ENCODE peak calls at places on chromosomes 5 and 9, in seven cellular contexts. One of them, this sample, is unnamed.

GRCh38 chr9:136899196-136899595 is 12.9 kb downstream of the TRAF2 start:
- DNase-seq in choroid plexus epithelial cell: no peak
- DNase-seq in AG10803: no peak
- DNase-seq in neural crest cell: no peak
- DNase-seq in sigmoid colon: no peak
- DNase-seq in H1: no peak
- DNase-seq in ovary: no peak
- DNase-seq in this sample: no peak

GRCh38 chr9:72042928-72043327 is 17.5 kb downstream of the C9orf57 start:
- DNase-seq in choroid plexus epithelial cell: no peak
- DNase-seq in AG10803: no peak
- DNase-seq in neural crest cell: no peak
- DNase-seq in sigmoid colon: no peak
- DNase-seq in H1: no peak
- DNase-seq in ovary: no peak
- DNase-seq in this sample: no peak

GRCh38 chr5:77784735-77785134 is 8.6 kb upstream of the TBCA start:
- DNase-seq in choroid plexus epithelial cell: no peak
- DNase-seq in AG10803: no peak
- DNase-seq in neural crest cell: no peak
- DNase-seq in sigmoid colon: no peak
- DNase-seq in H1: no peak
- DNase-seq in ovary: no peak
- DNase-seq in this sample: no peak

GRCh38 chr5:145975361-145976066 is 39.1 kb downstream of the SH3RF2 start:
- DNase-seq in choroid plexus epithelial cell: peak
- DNase-seq in AG10803: peak
- DNase-seq in neural crest cell: no peak
- DNase-seq in sigmoid colon: no peak
- DNase-seq in H1: no peak
- DNase-seq in ovary: no peak
- DNase-seq in this sample: no peak

GRCh38 chr5:60257852-60258251 is 364.3 kb upstream of the PDE4D start:
- DNase-seq in choroid plexus epithelial cell: no peak
- DNase-seq in AG10803: no peak
- DNase-seq in neural crest cell: no peak
- DNase-seq in sigmoid colon: no peak
- DNase-seq in H1: no peak
- DNase-seq in ovary: no peak
- DNase-seq in this sample: no peak

GRCh38 chr5:158801286-158801685 is 298.4 kb downstream of the EBF1 start:
- DNase-seq in choroid plexus epithelial cell: no peak
- DNase-seq in AG10803: no peak
- DNase-seq in neural crest cell: no peak
- DNase-seq in sigmoid colon: no peak
- DNase-seq in H1: no peak
- DNase-seq in ovary: no peak
- DNase-seq in this sample: no peak

GRCh38 chr5:154758977-154759376 is 3.8 kb downstream of the LARP1 start:
- DNase-seq in choroid plexus epithelial cell: no peak
- DNase-seq in AG10803: no peak
- DNase-seq in neural crest cell: no peak
- DNase-seq in sigmoid colon: no peak
- DNase-seq in H1: no peak
- DNase-seq in ovary: no peak
- DNase-seq in this sample: no peak

GRCh38 chr9:136303066-136303824 is 649 bp downstream of the CCDC187 start:
- DNase-seq in choroid plexus epithelial cell: no peak
- DNase-seq in AG10803: no peak
- DNase-seq in neural crest cell: no peak
- DNase-seq in sigmoid colon: no peak
- DNase-seq in H1: no peak
- DNase-seq in ovary: no peak
- DNase-seq in this sample: no peak

GRCh38 chr5:168836603-168837245 is 257.6 kb upstream of the PANK3 start:
- DNase-seq in choroid plexus epithelial cell: no peak
- DNase-seq in AG10803: no peak
- DNase-seq in neural crest cell: no peak
- DNase-seq in sigmoid colon: no peak
- DNase-seq in H1: no peak
- DNase-seq in ovary: no peak
- DNase-seq in this sample: no peak

GRCh38 chr5:38650540-38651275 is 94.3 kb upstream of the LIFR start:
- DNase-seq in choroid plexus epithelial cell: peak
- DNase-seq in AG10803: no peak
- DNase-seq in neural crest cell: no peak
- DNase-seq in sigmoid colon: no peak
- DNase-seq in H1: no peak
- DNase-seq in ovary: no peak
- DNase-seq in this sample: no peak

GRCh38 chr9:38439291-38439915 is 15.1 kb upstream of the IGFBPL1 start:
- DNase-seq in choroid plexus epithelial cell: no peak
- DNase-seq in AG10803: no peak
- DNase-seq in neural crest cell: no peak
- DNase-seq in sigmoid colon: no peak
- DNase-seq in H1: no peak
- DNase-seq in ovary: no peak
- DNase-seq in this sample: no peak

GRCh38 chr5:140073296-140073695 is 30.2 kb upstream of the NRG2 start:
- DNase-seq in choroid plexus epithelial cell: peak
- DNase-seq in AG10803: peak
- DNase-seq in neural crest cell: no peak
- DNase-seq in sigmoid colon: no peak
- DNase-seq in H1: no peak
- DNase-seq in ovary: no peak
- DNase-seq in this sample: no peak

GRCh38 chr9:131361202-131361833 is 32.6 kb upstream of the PRRC2B start:
- DNase-seq in choroid plexus epithelial cell: peak
- DNase-seq in AG10803: peak
- DNase-seq in neural crest cell: no peak
- DNase-seq in sigmoid colon: no peak
- DNase-seq in H1: no peak
- DNase-seq in ovary: peak
- DNase-seq in this sample: no peak

GRCh38 chr9:111000202-111000601 is 38.1 kb downstream of the LPAR1 start:
- DNase-seq in choroid plexus epithelial cell: no peak
- DNase-seq in AG10803: no peak
- DNase-seq in neural crest cell: no peak
- DNase-seq in sigmoid colon: peak
- DNase-seq in H1: no peak
- DNase-seq in ovary: no peak
- DNase-seq in this sample: no peak

GRCh38 chr5:32275421-32275765 is 37.3 kb downstream of the MTMR12 start:
- DNase-seq in choroid plexus epithelial cell: peak
- DNase-seq in AG10803: no peak
- DNase-seq in neural crest cell: no peak
- DNase-seq in sigmoid colon: no peak
- DNase-seq in H1: no peak
- DNase-seq in ovary: no peak
- DNase-seq in this sample: no peak

GRCh38 chr5:161580621-161581020 is 34.1 kb upstream of the GABRB2 start:
- DNase-seq in choroid plexus epithelial cell: no peak
- DNase-seq in AG10803: no peak
- DNase-seq in neural crest cell: no peak
- DNase-seq in sigmoid colon: no peak
- DNase-seq in H1: no peak
- DNase-seq in ovary: no peak
- DNase-seq in this sample: no peak
- TF ChIP-seq CTCF in choroid plexus epithelial cell: no peak
- TF ChIP-seq CTCF in AG10803: no peak
- TF ChIP-seq CTCF in neural crest cell: no peak
- TF ChIP-seq CTCF in sigmoid colon: no peak
- TF ChIP-seq CTCF in H1: no peak
- TF ChIP-seq CTCF in ovary: no peak
- TF ChIP-seq CTCF in this sample: no peak

GRCh38 chr9:138100711-138101349 is 223.2 kb downstream of the CACNA1B start:
- DNase-seq in choroid plexus epithelial cell: no peak
- DNase-seq in AG10803: no peak
- DNase-seq in neural crest cell: no peak
- DNase-seq in sigmoid colon: no peak
- DNase-seq in H1: peak
- DNase-seq in ovary: no peak
- DNase-seq in this sample: peak
- TF ChIP-seq CTCF in choroid plexus epithelial cell: no peak
- TF ChIP-seq CTCF in AG10803: no peak
- TF ChIP-seq CTCF in neural crest cell: no peak
- TF ChIP-seq CTCF in sigmoid colon: no peak
- TF ChIP-seq CTCF in H1: peak
- TF ChIP-seq CTCF in ovary: no peak
- TF ChIP-seq CTCF in this sample: peak

GRCh38 chr5:170273968-170274710 is 23.4 kb downstream of the LCP2 start:
- DNase-seq in choroid plexus epithelial cell: peak
- DNase-seq in AG10803: no peak
- DNase-seq in neural crest cell: no peak
- DNase-seq in sigmoid colon: peak
- DNase-seq in H1: peak
- DNase-seq in ovary: no peak
- DNase-seq in this sample: no peak
- TF ChIP-seq CTCF in choroid plexus epithelial cell: peak
- TF ChIP-seq CTCF in AG10803: peak
- TF ChIP-seq CTCF in neural crest cell: peak
- TF ChIP-seq CTCF in sigmoid colon: no peak
- TF ChIP-seq CTCF in H1: peak
- TF ChIP-seq CTCF in ovary: no peak
- TF ChIP-seq CTCF in this sample: peak

GRCh38 chr5:132293992-132294727 is at the start of gene SLC22A4:
- DNase-seq in choroid plexus epithelial cell: peak
- DNase-seq in AG10803: peak
- DNase-seq in neural crest cell: peak
- DNase-seq in sigmoid colon: peak
- DNase-seq in H1: peak
- DNase-seq in ovary: peak
- DNase-seq in this sample: peak
- TF ChIP-seq CTCF in choroid plexus epithelial cell: no peak
- TF ChIP-seq CTCF in AG10803: no peak
- TF ChIP-seq CTCF in neural crest cell: peak
- TF ChIP-seq CTCF in sigmoid colon: no peak
- TF ChIP-seq CTCF in H1: no peak
- TF ChIP-seq CTCF in ovary: no peak
- TF ChIP-seq CTCF in this sample: peak

DNA sequence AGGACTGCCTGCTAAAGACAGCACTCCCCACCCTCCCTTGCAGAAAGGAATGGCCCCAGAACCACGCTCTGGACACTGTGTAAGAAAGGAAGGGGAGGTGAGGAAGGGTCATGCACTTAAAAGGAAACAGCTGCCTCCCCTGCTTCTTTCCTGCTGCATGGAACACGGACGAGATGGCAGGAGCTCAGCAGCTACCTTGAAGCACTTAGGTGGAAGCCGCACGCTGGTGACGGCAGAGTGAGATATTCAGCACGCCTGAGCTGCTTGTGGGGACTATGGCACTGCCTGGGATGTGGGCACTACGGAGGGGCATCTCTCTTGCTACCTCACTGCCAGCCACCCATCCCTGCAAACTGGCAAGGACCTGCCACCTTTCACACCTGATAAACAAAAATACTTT is 101.5 kb downstream of the VAV2 start:
- DNase-seq in choroid plexus epithelial cell: no peak
- DNase-seq in AG10803: no peak
- DNase-seq in neural crest cell: no peak
- DNase-seq in sigmoid colon: no peak
- DNase-seq in H1: no peak
- DNase-seq in ovary: no peak
- DNase-seq in this sample: no peak
- TF ChIP-seq CTCF in choroid plexus epithelial cell: no peak
- TF ChIP-seq CTCF in AG10803: no peak
- TF ChIP-seq CTCF in neural crest cell: no peak
- TF ChIP-seq CTCF in sigmoid colon: no peak
- TF ChIP-seq CTCF in H1: no peak
- TF ChIP-seq CTCF in ovary: no peak
- TF ChIP-seq CTCF in this sample: no peak

GRCh38 chr5:9034671-9035070 is 511.2 kb downstream of the SEMA5A start:
- DNase-seq in choroid plexus epithelial cell: peak
- DNase-seq in AG10803: peak
- DNase-seq in neural crest cell: no peak
- DNase-seq in sigmoid colon: no peak
- DNase-seq in H1: no peak
- DNase-seq in ovary: no peak
- DNase-seq in this sample: no peak
- TF ChIP-seq CTCF in choroid plexus epithelial cell: no peak
- TF ChIP-seq CTCF in AG10803: no peak
- TF ChIP-seq CTCF in neural crest cell: no peak
- TF ChIP-seq CTCF in sigmoid colon: no peak
- TF ChIP-seq CTCF in H1: no peak
- TF ChIP-seq CTCF in ovary: no peak
- TF ChIP-seq CTCF in this sample: no peak

GRCh38 chr9:112921549-112921948 is 30.9 kb upstream of the SLC46A2 start:
- DNase-seq in choroid plexus epithelial cell: peak
- DNase-seq in AG10803: peak
- DNase-seq in neural crest cell: no peak
- DNase-seq in sigmoid colon: no peak
- DNase-seq in H1: no peak
- DNase-seq in ovary: no peak
- DNase-seq in this sample: no peak
- TF ChIP-seq CTCF in choroid plexus epithelial cell: peak
- TF ChIP-seq CTCF in AG10803: peak
- TF ChIP-seq CTCF in neural crest cell: peak
- TF ChIP-seq CTCF in sigmoid colon: no peak
- TF ChIP-seq CTCF in H1: no peak
- TF ChIP-seq CTCF in ovary: no peak
- TF ChIP-seq CTCF in this sample: peak

GRCh38 chr9:134983094-134983493 is 65.4 kb upstream of the FCN1 start:
- DNase-seq in choroid plexus epithelial cell: no peak
- DNase-seq in AG10803: no peak
- DNase-seq in neural crest cell: peak
- DNase-seq in sigmoid colon: peak
- DNase-seq in H1: peak
- DNase-seq in ovary: peak
- DNase-seq in this sample: peak
- TF ChIP-seq CTCF in choroid plexus epithelial cell: peak
- TF ChIP-seq CTCF in AG10803: no peak
- TF ChIP-seq CTCF in neural crest cell: peak
- TF ChIP-seq CTCF in sigmoid colon: no peak
- TF ChIP-seq CTCF in H1: peak
- TF ChIP-seq CTCF in ovary: no peak
- TF ChIP-seq CTCF in this sample: peak